ENCODE peak calls at places on chromosomes 11 and 22, in four cellular contexts. One of them, this sample, is unnamed. For H3K36me3 and H3K27me3, the result is how much of the 10 kb centered on the place peaks cover.

GRCh38 chr22:47111626-47112373 is 349.4 kb downstream of the TBC1D22A start:
- DNase-seq in fibroblast of lung: no peak
- DNase-seq in colonic mucosa: no peak
- DNase-seq in brain microvascular endothelial cell: peak
- DNase-seq in this sample: no peak

GRCh38 chr11:85182437-85183109 is 444.6 kb downstream of the DLG2 start:
- DNase-seq in fibroblast of lung: peak
- DNase-seq in colonic mucosa: no peak
- DNase-seq in brain microvascular endothelial cell: peak
- DNase-seq in this sample: no peak

GRCh38 chr22:19940536-19941364 is 822 bp upstream of the COMT start:
- DNase-seq in fibroblast of lung: no peak
- DNase-seq in brain microvascular endothelial cell: no peak
- DNase-seq in colonic mucosa: no peak
- DNase-seq in this sample: no peak

GRCh38 chr11:11451501-11452005 is 98.5 kb upstream of the CSNK2A3 start:
- DNase-seq in colonic mucosa: no peak
- DNase-seq in brain microvascular endothelial cell: no peak
- DNase-seq in fibroblast of lung: no peak
- DNase-seq in this sample: no peak

GRCh38 chr11:119470316-119471266 is 47.6 kb upstream of the THY1 start:
- DNase-seq in colonic mucosa: no peak
- DNase-seq in brain microvascular endothelial cell: peak
- DNase-seq in fibroblast of lung: peak
- DNase-seq in this sample: peak

GRCh38 chr11:70210051-70210501 is 7.0 kb downstream of the FADD start:
- DNase-seq in brain microvascular endothelial cell: peak
- DNase-seq in fibroblast of lung: peak
- DNase-seq in colonic mucosa: no peak
- DNase-seq in this sample: peak

GRCh38 chr22:49825436-49825835 is 2.2 kb downstream of the BRD1 start:
- DNase-seq in fibroblast of lung: peak
- DNase-seq in brain microvascular endothelial cell: peak
- DNase-seq in colonic mucosa: no peak
- DNase-seq in this sample: no peak

GRCh38 chr11:128315933-128316332 is 271.4 kb downstream of the ETS1 start:
- DNase-seq in brain microvascular endothelial cell: no peak
- DNase-seq in fibroblast of lung: no peak
- DNase-seq in colonic mucosa: no peak
- DNase-seq in this sample: no peak

GRCh38 chr22:29787371-29787980 is 20.3 kb downstream of the UQCR10 start:
- DNase-seq in colonic mucosa: no peak
- DNase-seq in brain microvascular endothelial cell: no peak
- DNase-seq in fibroblast of lung: no peak
- DNase-seq in this sample: no peak

GRCh38 chr11:116144387-116144958 is 628.3 kb downstream of the BUD13 start:
- DNase-seq in brain microvascular endothelial cell: no peak
- DNase-seq in fibroblast of lung: no peak
- DNase-seq in colonic mucosa: no peak
- DNase-seq in this sample: no peak

GRCh38 chr11:11074686-11075370 is 217.0 kb upstream of the ZBED5 start:
- DNase-seq in fibroblast of lung: no peak
- DNase-seq in colonic mucosa: no peak
- DNase-seq in brain microvascular endothelial cell: no peak
- DNase-seq in this sample: no peak

GRCh38 chr22:39264344-39265116 is 19.7 kb upstream of the PDGFB start:
- DNase-seq in colonic mucosa: peak
- DNase-seq in fibroblast of lung: no peak
- DNase-seq in brain microvascular endothelial cell: no peak
- DNase-seq in this sample: no peak

GRCh38 chr11:63762662-63763505 is 5.7 kb downstream of the ZFTA start:
- DNase-seq in colonic mucosa: peak
- DNase-seq in fibroblast of lung: peak
- DNase-seq in brain microvascular endothelial cell: no peak
- DNase-seq in this sample: no peak

GRCh38 chr11:129035254-129035653 is 92.6 kb upstream of the TP53AIP1 start:
- DNase-seq in colonic mucosa: no peak
- DNase-seq in fibroblast of lung: no peak
- DNase-seq in brain microvascular endothelial cell: no peak
- DNase-seq in this sample: no peak

GRCh38 chr11:123544631-123545375 is 109.6 kb downstream of the SCN3B start:
- DNase-seq in brain microvascular endothelial cell: no peak
- DNase-seq in colonic mucosa: no peak
- DNase-seq in fibroblast of lung: no peak
- DNase-seq in this sample: no peak

GRCh38 chr11:11416917-11417316 is 63.9 kb upstream of the CSNK2A3 start:
- DNase-seq in fibroblast of lung: peak
- DNase-seq in brain microvascular endothelial cell: peak
- DNase-seq in colonic mucosa: no peak
- DNase-seq in this sample: peak

GRCh38 chr11:75576445-75577049 is 14.5 kb downstream of the SERPINH1 start:
- DNase-seq in brain microvascular endothelial cell: peak
- DNase-seq in colonic mucosa: no peak
- DNase-seq in fibroblast of lung: peak
- DNase-seq in this sample: peak

GRCh38 chr11:103661991-103662390 is 374.4 kb upstream of the DDI1 start:
- DNase-seq in colonic mucosa: no peak
- DNase-seq in brain microvascular endothelial cell: no peak
- DNase-seq in fibroblast of lung: no peak
- DNase-seq in this sample: no peak

GRCh38 chr11:71474771-71475483 is 21.9 kb downstream of the NADSYN1 start:
- DNase-seq in fibroblast of lung: no peak
- DNase-seq in brain microvascular endothelial cell: no peak
- DNase-seq in colonic mucosa: no peak
- DNase-seq in this sample: no peak

GRCh38 chr11:37134637-37135036 is 536.6 kb upstream of the RAG2 start:
- DNase-seq in fibroblast of lung: no peak
- DNase-seq in colonic mucosa: no peak
- DNase-seq in brain microvascular endothelial cell: no peak
- DNase-seq in this sample: no peak

GRCh38 chr11:114318361-114318760 is 22.2 kb downstream of the NNMT start:
- DNase-seq in fibroblast of lung: no peak
- DNase-seq in colonic mucosa: no peak
- DNase-seq in brain microvascular endothelial cell: no peak
- DNase-seq in this sample: no peak

GRCh38 chr11:73184953-73185671 is 33.0 kb upstream of the P2RY2 start:
- DNase-seq in colonic mucosa: peak
- DNase-seq in brain microvascular endothelial cell: peak
- DNase-seq in fibroblast of lung: peak
- DNase-seq in this sample: peak

GRCh38 chr11:72833792-72834501 is 19.7 kb downstream of the ATG16L2 start:
- DNase-seq in fibroblast of lung: no peak
- DNase-seq in colonic mucosa: no peak
- DNase-seq in brain microvascular endothelial cell: no peak
- DNase-seq in this sample: no peak

GRCh38 chr11:93000511-93001476 is 31.3 kb downstream of the MTNR1B start:
- DNase-seq in colonic mucosa: no peak
- DNase-seq in brain microvascular endothelial cell: peak
- DNase-seq in fibroblast of lung: peak
- DNase-seq in this sample: peak

GRCh38 chr11:26783997-26784396 is 62.1 kb upstream of the SLC5A12 start:
- DNase-seq in colonic mucosa: no peak
- DNase-seq in fibroblast of lung: no peak
- DNase-seq in brain microvascular endothelial cell: no peak
- DNase-seq in this sample: no peak

GRCh38 chr11:132220464-132220863 is 850.0 kb downstream of the NTM start:
- DNase-seq in fibroblast of lung: peak
- DNase-seq in brain microvascular endothelial cell: peak
- DNase-seq in colonic mucosa: no peak
- DNase-seq in this sample: no peak

GRCh38 chr11:35464308-35464707 is 45.0 kb upstream of the SLC1A2 start:
- DNase-seq in fibroblast of lung: peak
- DNase-seq in colonic mucosa: no peak
- DNase-seq in brain microvascular endothelial cell: no peak
- DNase-seq in this sample: peak

GRCh38 chr11:121435132-121435531 is 17.0 kb upstream of the SORL1 start:
- DNase-seq in colonic mucosa: no peak
- DNase-seq in fibroblast of lung: no peak
- DNase-seq in brain microvascular endothelial cell: no peak
- DNase-seq in this sample: no peak

GRCh38 chr11:5420993-5421392 is 918 bp upstream of the OR51Q1 start:
- DNase-seq in fibroblast of lung: no peak
- DNase-seq in colonic mucosa: no peak
- DNase-seq in brain microvascular endothelial cell: no peak
- DNase-seq in this sample: no peak

GRCh38 chr11:59196777-59197176 is 15.9 kb downstream of the MPEG1 start:
- DNase-seq in fibroblast of lung: no peak
- DNase-seq in colonic mucosa: no peak
- DNase-seq in brain microvascular endothelial cell: no peak
- DNase-seq in this sample: no peak
- H3K4me3 ChIP-seq in fibroblast of lung: no peak
- H3K4me3 ChIP-seq in colonic mucosa: no peak
- H3K4me3 ChIP-seq in brain microvascular endothelial cell: no peak
- H3K4me3 ChIP-seq in this sample: no peak

GRCh38 chr22:23278883-23279675 is 98.8 kb downstream of the BCR start:
- DNase-seq in fibroblast of lung: peak
- DNase-seq in brain microvascular endothelial cell: no peak
- DNase-seq in colonic mucosa: peak
- DNase-seq in this sample: peak
- H3K36me3 ChIP-seq in fibroblast of lung: under half
- H3K36me3 ChIP-seq in brain microvascular endothelial cell: under half
- H3K36me3 ChIP-seq in colonic mucosa: under half
- H3K36me3 ChIP-seq in this sample: under half

GRCh38 chr22:37726240-37726887 is 29.5 kb downstream of the TRIOBP start:
- DNase-seq in colonic mucosa: no peak
- DNase-seq in brain microvascular endothelial cell: peak
- DNase-seq in fibroblast of lung: no peak
- DNase-seq in this sample: no peak
- H3K27me3 ChIP-seq in colonic mucosa: under half
- H3K27me3 ChIP-seq in brain microvascular endothelial cell: under half
- H3K27me3 ChIP-seq in fibroblast of lung: under half
- H3K27me3 ChIP-seq in this sample: under half

DNA sequence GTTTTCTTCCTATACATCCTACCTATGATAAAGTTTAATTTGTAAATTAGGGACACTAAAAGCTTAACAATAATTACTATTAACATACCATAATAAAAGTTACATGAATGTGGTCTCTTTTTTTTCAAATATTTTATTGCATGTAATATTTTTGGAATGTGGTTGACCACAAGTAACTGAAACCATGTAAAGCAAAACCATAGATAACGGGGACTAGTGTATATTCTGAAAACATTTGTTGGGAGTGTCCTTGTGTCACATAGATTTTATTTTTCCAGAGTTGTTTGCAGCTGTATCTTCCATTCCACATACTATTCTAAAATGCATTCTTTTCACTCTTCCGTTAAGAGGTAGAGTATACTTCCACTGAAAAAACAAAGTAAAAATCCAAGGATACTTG is 200.4 kb downstream of the KIF18A start:
- DNase-seq in fibroblast of lung: no peak
- DNase-seq in colonic mucosa: no peak
- DNase-seq in brain microvascular endothelial cell: no peak
- DNase-seq in this sample: no peak
- H3K4me3 ChIP-seq in fibroblast of lung: no peak
- H3K4me3 ChIP-seq in colonic mucosa: no peak
- H3K4me3 ChIP-seq in brain microvascular endothelial cell: no peak
- H3K4me3 ChIP-seq in this sample: no peak

DNA sequence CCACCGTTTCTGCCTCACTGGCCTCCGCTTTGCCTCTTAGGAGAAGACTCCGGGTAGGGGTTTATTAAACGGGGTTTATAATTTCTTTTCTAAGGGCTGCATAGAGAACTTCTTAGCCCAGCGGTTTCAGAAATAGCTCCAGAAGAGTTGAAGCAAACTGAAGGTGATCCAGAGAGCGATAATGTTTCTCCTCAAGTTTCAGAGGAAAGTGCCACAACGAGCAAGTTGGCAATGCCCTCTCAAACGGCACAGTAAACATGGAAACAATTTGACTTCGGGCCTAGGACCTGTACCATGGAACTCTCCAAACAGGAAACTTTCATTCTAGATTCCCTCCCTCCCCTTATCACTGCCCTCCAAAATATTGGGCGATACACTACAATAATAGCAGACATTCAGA is 1.0 kb downstream of the ADSL start:
- DNase-seq in colonic mucosa: no peak
- DNase-seq in fibroblast of lung: no peak
- DNase-seq in brain microvascular endothelial cell: no peak
- DNase-seq in this sample: no peak
- H3K36me3 ChIP-seq in colonic mucosa: under half
- H3K36me3 ChIP-seq in fibroblast of lung: under half
- H3K36me3 ChIP-seq in brain microvascular endothelial cell: under half
- H3K36me3 ChIP-seq in this sample: under half

DNA sequence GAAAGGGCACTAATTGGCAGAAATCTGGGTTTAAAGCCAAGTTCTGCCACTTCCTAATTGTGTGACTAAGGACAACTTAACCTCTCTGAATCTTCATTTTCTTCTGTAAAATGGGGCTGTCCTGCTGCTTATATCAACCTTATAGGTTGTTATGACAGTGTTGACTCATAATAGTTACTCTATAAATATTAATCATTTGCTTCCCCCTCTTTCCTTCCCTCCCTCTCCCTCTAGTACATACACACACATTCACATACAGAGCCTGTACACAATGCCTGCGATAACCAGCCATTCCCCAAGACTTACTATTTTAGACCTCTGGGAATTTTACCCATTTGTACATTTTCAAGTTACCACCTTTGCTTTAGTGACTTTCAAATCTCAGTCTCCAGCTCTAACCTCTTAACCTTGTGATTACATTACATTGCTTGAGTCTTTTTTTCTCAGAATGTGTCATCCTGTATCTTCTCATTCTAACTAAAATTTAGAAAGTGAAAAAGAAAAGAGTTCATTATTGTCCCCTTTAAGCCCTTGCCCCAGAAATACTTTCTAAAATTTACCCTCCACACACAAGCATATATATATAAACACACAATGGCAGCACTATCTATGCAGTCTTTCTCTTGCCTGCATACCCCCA is 31.9 kb downstream of the GDPD4 start:
- DNase-seq in colonic mucosa: no peak
- DNase-seq in fibroblast of lung: peak
- DNase-seq in brain microvascular endothelial cell: peak
- DNase-seq in this sample: no peak
- H3K27me3 ChIP-seq in colonic mucosa: under half
- H3K27me3 ChIP-seq in fibroblast of lung: under half
- H3K27me3 ChIP-seq in brain microvascular endothelial cell: under half
- H3K27me3 ChIP-seq in this sample: under half

GRCh38 chr22:45238431-45239377 is 2.0 kb downstream of the KIAA0930 start:
- DNase-seq in colonic mucosa: no peak
- DNase-seq in fibroblast of lung: no peak
- DNase-seq in brain microvascular endothelial cell: no peak
- DNase-seq in this sample: no peak
- H3K4me3 ChIP-seq in colonic mucosa: no peak
- H3K4me3 ChIP-seq in fibroblast of lung: no peak
- H3K4me3 ChIP-seq in brain microvascular endothelial cell: no peak
- H3K4me3 ChIP-seq in this sample: no peak

GRCh38 chr11:65977621-65978390 is 16.3 kb downstream of the SART1 start:
- DNase-seq in fibroblast of lung: no peak
- DNase-seq in colonic mucosa: no peak
- DNase-seq in brain microvascular endothelial cell: no peak
- DNase-seq in this sample: no peak
- H3K36me3 ChIP-seq in fibroblast of lung: under half
- H3K36me3 ChIP-seq in colonic mucosa: under half
- H3K36me3 ChIP-seq in brain microvascular endothelial cell: under half
- H3K36me3 ChIP-seq in this sample: under half

This sample was measured in MG63.